ENCODE peak calls at places on chromosomes 11 and 22, in ten cellular contexts. X is stimulated activated CD4-positive, alpha-beta T cell treated with anti-CD3 and anti-CD28 coated beads, TNF-alpha, amount 100 ng/mL, for 48 hours; S is psoas muscle; H is cardiac fibroblast; N is A673; Z is right lobe of liver; L is lung microvascular endothelial cell; C is activated CD4-positive, alpha-beta T cell treated with anti-CD3 and anti-CD28 coated beads for 48 hours; V is activated T-cell treated with anti-CD3 and anti-CD28 coated beads for 1 hour; U is kidney tubule cell. J is an unnamed sample.

GRCh38 chr22:44182591-44183588 is 2.2 kb downstream of the PARVG start:
- DNase-seq in L (no peak), H (no peak), X (no peak), V (peak; percentile 18), N (no peak), C (peak; percentile 59), U (no peak), S (peak; percentile 47), Z (peak; percentile 77), J (peak; percentile 74)

GRCh38 chr11:118939948-118940598 is 14.3 kb upstream of the BCL9L start:
- DNase-seq in S (no peak), X (no peak), Z (no peak), C (peak; percentile 80), N (peak; percentile 77), L (peak; percentile 46), H (no peak), U (peak; percentile 61), V (no peak), J (peak; percentile 82)

GRCh38 chr11:4672470-4672869 is 25.2 kb downstream of the OR51E2 start:
- DNase-seq in U (peak; percentile 41), S (no peak), H (peak; percentile 46), N (no peak), V (no peak), L (no peak), X (no peak), Z (no peak), C (no peak), J (no peak)

GRCh38 chr11:91707652-91708051 is 517.0 kb upstream of the FAT3 start:
- DNase-seq in H (no peak), C (no peak), S (no peak), X (no peak), V (no peak), L (no peak), Z (no peak), U (peak; percentile 13), N (no peak), J (no peak)

GRCh38 chr11:123239371-123240150 is 44.5 kb upstream of the CLMP start:
- DNase-seq in V (no peak), N (peak; percentile 60), S (no peak), L (peak; percentile 36), H (peak; percentile 18), C (no peak), Z (no peak), U (peak; percentile 18), X (no peak), J (no peak)

GRCh38 chr11:123060265-123061000 is 1.5 kb downstream of the HSPA8 start:
- DNase-seq in Z (no peak), N (peak; percentile 40), S (no peak), X (no peak), C (no peak), H (peak; percentile 24), U (peak; percentile 21), V (no peak), L (peak; percentile 31), J (no peak)

GRCh38 chr22:47269689-47270088 is 507.2 kb downstream of the TBC1D22A start:
- DNase-seq in U (no peak), N (no peak), S (no peak), L (no peak), C (no peak), H (no peak), Z (no peak), V (no peak), X (no peak), J (no peak)

GRCh38 chr22:31829505-31829904 is 75.7 kb downstream of the DEPDC5 start:
- DNase-seq in X (peak; percentile 27), H (peak; percentile 91), Z (no peak), S (peak; percentile 21), N (peak; percentile 8), C (peak; percentile 73), V (no peak), U (peak; percentile 94), L (peak; percentile 91), J (peak; percentile 78)

GRCh38 chr11:95138448-95138847 is 48.8 kb downstream of the ENDOD1 start:
- DNase-seq in X (no peak), U (peak; percentile 32), C (no peak), S (no peak), N (peak; percentile 53), V (no peak), L (peak; percentile 43), Z (no peak), H (peak; percentile 45), J (no peak)

GRCh38 chr11:119749006-119749565 is 20.1 kb upstream of the NECTIN1 start:
- DNase-seq in Z (no peak), H (no peak), N (no peak), X (no peak), V (no peak), L (no peak), S (no peak), U (no peak), C (no peak), J (no peak)